ENCODE peak calls at places on chromosomes 11 and 22, in nine cellular contexts. One of them, this sample, is unnamed. For H3K27me3, the result is how much of the 10 kb centered on the place peaks cover.

GRCh38 chr22:37824674-37825641 is 1.8 kb downstream of the GALR3 start:
- DNase-seq in brain microvascular endothelial cell: no peak
- DNase-seq in Panc1: no peak
- DNase-seq in endodermal cell: peak
- DNase-seq in fibroblast of lung: no peak
- DNase-seq in PC-3: no peak
- DNase-seq in lung: no peak
- DNase-seq in breast epithelium: no peak
- DNase-seq in CD8-positive, alpha-beta T cell: no peak
- DNase-seq in this sample: peak

GRCh38 chr22:41770715-41771452 is 29.6 kb upstream of the CCDC134 start:
- DNase-seq in brain microvascular endothelial cell: no peak
- DNase-seq in Panc1: no peak
- DNase-seq in endodermal cell: no peak
- DNase-seq in fibroblast of lung: no peak
- DNase-seq in PC-3: peak
- DNase-seq in lung: no peak
- DNase-seq in breast epithelium: no peak
- DNase-seq in CD8-positive, alpha-beta T cell: no peak
- DNase-seq in this sample: no peak

GRCh38 chr22:21450858-21451331 is 16.3 kb upstream of the TMEM191C start:
- DNase-seq in brain microvascular endothelial cell: no peak
- DNase-seq in Panc1: no peak
- DNase-seq in endodermal cell: no peak
- DNase-seq in fibroblast of lung: no peak
- DNase-seq in PC-3: no peak
- DNase-seq in lung: no peak
- DNase-seq in breast epithelium: no peak
- DNase-seq in CD8-positive, alpha-beta T cell: no peak
- DNase-seq in this sample: no peak

GRCh38 chr11:77510095-77510494 is 36.2 kb upstream of the PAK1 start:
- DNase-seq in brain microvascular endothelial cell: no peak
- DNase-seq in Panc1: no peak
- DNase-seq in endodermal cell: no peak
- DNase-seq in fibroblast of lung: no peak
- DNase-seq in PC-3: peak
- DNase-seq in lung: no peak
- DNase-seq in breast epithelium: no peak
- DNase-seq in CD8-positive, alpha-beta T cell: no peak
- DNase-seq in this sample: no peak

GRCh38 chr11:117874910-117875396 is 1.5 kb downstream of the FXYD6 start:
- DNase-seq in brain microvascular endothelial cell: no peak
- DNase-seq in Panc1: no peak
- DNase-seq in endodermal cell: no peak
- DNase-seq in fibroblast of lung: no peak
- DNase-seq in PC-3: no peak
- DNase-seq in lung: no peak
- DNase-seq in breast epithelium: no peak
- DNase-seq in CD8-positive, alpha-beta T cell: no peak
- DNase-seq in this sample: no peak

GRCh38 chr11:125343086-125343731 is 152.9 kb downstream of the FEZ1 start:
- DNase-seq in brain microvascular endothelial cell: no peak
- DNase-seq in Panc1: no peak
- DNase-seq in endodermal cell: no peak
- DNase-seq in fibroblast of lung: no peak
- DNase-seq in PC-3: no peak
- DNase-seq in lung: no peak
- DNase-seq in breast epithelium: no peak
- DNase-seq in CD8-positive, alpha-beta T cell: no peak
- DNase-seq in this sample: no peak

GRCh38 chr11:118180300-118180703 is 3.9 kb upstream of the SCN2B start:
- DNase-seq in brain microvascular endothelial cell: no peak
- DNase-seq in Panc1: no peak
- DNase-seq in endodermal cell: peak
- DNase-seq in fibroblast of lung: peak
- DNase-seq in PC-3: no peak
- DNase-seq in lung: no peak
- DNase-seq in breast epithelium: peak
- DNase-seq in CD8-positive, alpha-beta T cell: no peak
- DNase-seq in this sample: no peak

GRCh38 chr11:91244921-91245320 is 979.7 kb upstream of the FAT3 start:
- DNase-seq in brain microvascular endothelial cell: no peak
- DNase-seq in Panc1: no peak
- DNase-seq in endodermal cell: no peak
- DNase-seq in fibroblast of lung: no peak
- DNase-seq in PC-3: no peak
- DNase-seq in lung: no peak
- DNase-seq in breast epithelium: no peak
- DNase-seq in CD8-positive, alpha-beta T cell: no peak
- DNase-seq in this sample: no peak

GRCh38 chr22:17633217-17633997 is 4.9 kb upstream of the ATP6V1E1 start:
- DNase-seq in brain microvascular endothelial cell: peak
- DNase-seq in Panc1: peak
- DNase-seq in endodermal cell: peak
- DNase-seq in fibroblast of lung: peak
- DNase-seq in PC-3: peak
- DNase-seq in lung: no peak
- DNase-seq in breast epithelium: peak
- DNase-seq in CD8-positive, alpha-beta T cell: no peak
- DNase-seq in this sample: no peak

GRCh38 chr11:44036811-44037657 is 10.7 kb upstream of the ACCSL start:
- DNase-seq in brain microvascular endothelial cell: peak
- DNase-seq in Panc1: peak
- DNase-seq in endodermal cell: peak
- DNase-seq in fibroblast of lung: peak
- DNase-seq in PC-3: peak
- DNase-seq in lung: peak
- DNase-seq in breast epithelium: peak
- DNase-seq in CD8-positive, alpha-beta T cell: no peak
- DNase-seq in this sample: peak

GRCh38 chr11:21933095-21933494 is 259.8 kb upstream of the ANO5 start:
- DNase-seq in brain microvascular endothelial cell: no peak
- DNase-seq in Panc1: no peak
- DNase-seq in endodermal cell: no peak
- DNase-seq in fibroblast of lung: no peak
- DNase-seq in PC-3: no peak
- DNase-seq in lung: no peak
- DNase-seq in breast epithelium: no peak
- DNase-seq in CD8-positive, alpha-beta T cell: no peak
- DNase-seq in this sample: no peak

GRCh38 chr22:40265783-40266182 is 80.5 kb upstream of the ADSL start:
- DNase-seq in brain microvascular endothelial cell: peak
- DNase-seq in Panc1: no peak
- DNase-seq in endodermal cell: no peak
- DNase-seq in fibroblast of lung: no peak
- DNase-seq in PC-3: no peak
- DNase-seq in lung: no peak
- DNase-seq in breast epithelium: no peak
- DNase-seq in CD8-positive, alpha-beta T cell: no peak
- DNase-seq in this sample: no peak

GRCh38 chr11:1695548-1696108 is 1.4 kb upstream of the KRTAP5-6 start:
- DNase-seq in brain microvascular endothelial cell: no peak
- DNase-seq in Panc1: no peak
- DNase-seq in endodermal cell: no peak
- DNase-seq in fibroblast of lung: no peak
- DNase-seq in PC-3: no peak
- DNase-seq in lung: no peak
- DNase-seq in breast epithelium: no peak
- DNase-seq in CD8-positive, alpha-beta T cell: no peak
- DNase-seq in this sample: no peak

GRCh38 chr22:45878901-45879551 is 97.9 kb downstream of the WNT7B start:
- DNase-seq in brain microvascular endothelial cell: no peak
- DNase-seq in Panc1: no peak
- DNase-seq in endodermal cell: peak
- DNase-seq in fibroblast of lung: no peak
- DNase-seq in PC-3: no peak
- DNase-seq in lung: no peak
- DNase-seq in breast epithelium: no peak
- DNase-seq in CD8-positive, alpha-beta T cell: no peak
- DNase-seq in this sample: no peak

GRCh38 chr22:45880732-45881523 is 96.0 kb downstream of the WNT7B start:
- DNase-seq in brain microvascular endothelial cell: no peak
- DNase-seq in Panc1: no peak
- DNase-seq in endodermal cell: peak
- DNase-seq in fibroblast of lung: no peak
- DNase-seq in PC-3: no peak
- DNase-seq in lung: no peak
- DNase-seq in breast epithelium: no peak
- DNase-seq in CD8-positive, alpha-beta T cell: no peak
- DNase-seq in this sample: no peak

GRCh38 chr22:45879552-45879949 is 97.4 kb downstream of the WNT7B start:
- DNase-seq in brain microvascular endothelial cell: no peak
- DNase-seq in Panc1: no peak
- DNase-seq in endodermal cell: peak
- DNase-seq in fibroblast of lung: no peak
- DNase-seq in PC-3: no peak
- DNase-seq in lung: no peak
- DNase-seq in breast epithelium: no peak
- DNase-seq in CD8-positive, alpha-beta T cell: no peak
- DNase-seq in this sample: no peak

GRCh38 chr22:45881524-45881875 is 95.5 kb downstream of the WNT7B start:
- DNase-seq in brain microvascular endothelial cell: no peak
- DNase-seq in Panc1: no peak
- DNase-seq in endodermal cell: peak
- DNase-seq in fibroblast of lung: no peak
- DNase-seq in PC-3: no peak
- DNase-seq in lung: no peak
- DNase-seq in breast epithelium: no peak
- DNase-seq in CD8-positive, alpha-beta T cell: no peak
- DNase-seq in this sample: no peak

GRCh38 chr22:45880091-45880651 is 96.8 kb downstream of the WNT7B start:
- DNase-seq in brain microvascular endothelial cell: no peak
- DNase-seq in Panc1: no peak
- DNase-seq in endodermal cell: peak
- DNase-seq in fibroblast of lung: no peak
- DNase-seq in PC-3: no peak
- DNase-seq in lung: no peak
- DNase-seq in breast epithelium: no peak
- DNase-seq in CD8-positive, alpha-beta T cell: no peak
- DNase-seq in this sample: no peak
- H3K27me3 ChIP-seq in brain microvascular endothelial cell: half or more
- H3K27me3 ChIP-seq in Panc1: under half
- H3K27me3 ChIP-seq in endodermal cell: under half
- H3K27me3 ChIP-seq in fibroblast of lung: under half
- H3K27me3 ChIP-seq in PC-3: under half
- H3K27me3 ChIP-seq in lung: under half
- H3K27me3 ChIP-seq in breast epithelium: under half
- H3K27me3 ChIP-seq in CD8-positive, alpha-beta T cell: under half
- H3K27me3 ChIP-seq in this sample: under half

DNA sequence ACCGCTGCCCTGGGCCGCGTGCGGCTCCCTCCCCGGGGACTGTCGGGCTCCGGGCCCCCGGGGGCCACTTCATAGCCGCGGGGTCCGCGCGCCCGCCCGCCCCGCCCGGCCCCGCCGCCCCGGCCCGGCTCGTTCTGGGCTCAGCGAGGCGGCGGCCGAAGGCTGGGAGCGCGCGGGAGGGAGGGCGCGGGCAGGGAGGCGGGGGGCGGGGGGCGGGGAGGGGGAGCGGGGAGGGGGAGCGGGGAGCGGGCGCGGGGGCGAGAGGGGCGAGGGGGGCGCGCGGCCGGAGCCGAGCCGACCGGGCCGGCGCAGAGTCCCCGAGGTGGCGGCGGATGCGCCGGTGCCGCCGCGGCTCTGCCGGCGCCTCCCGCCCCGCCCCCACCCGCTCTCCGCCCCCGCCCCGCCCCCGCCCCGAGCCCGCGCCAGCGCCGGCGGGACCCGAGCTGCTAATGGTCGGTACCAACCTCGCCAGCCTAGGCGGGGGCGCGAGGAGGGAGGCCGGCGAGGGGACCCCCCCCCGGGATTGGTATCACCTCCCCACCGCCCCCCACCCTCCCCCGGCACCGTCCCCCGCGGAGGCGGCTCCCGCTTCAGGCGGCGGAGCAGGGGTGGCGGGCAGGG is at the start of gene B3GAT1:
- DNase-seq in brain microvascular endothelial cell: no peak
- DNase-seq in Panc1: no peak
- DNase-seq in endodermal cell: peak
- DNase-seq in fibroblast of lung: no peak
- DNase-seq in PC-3: no peak
- DNase-seq in lung: no peak
- DNase-seq in breast epithelium: no peak
- DNase-seq in CD8-positive, alpha-beta T cell: no peak
- DNase-seq in this sample: no peak
- H3K4me3 ChIP-seq in brain microvascular endothelial cell: peak
- H3K4me3 ChIP-seq in Panc1: peak
- H3K4me3 ChIP-seq in endodermal cell: peak
- H3K4me3 ChIP-seq in fibroblast of lung: no peak
- H3K4me3 ChIP-seq in PC-3: no peak
- H3K4me3 ChIP-seq in lung: peak
- H3K4me3 ChIP-seq in breast epithelium: peak
- H3K4me3 ChIP-seq in CD8-positive, alpha-beta T cell: peak
- H3K4me3 ChIP-seq in this sample: no peak

DNA sequence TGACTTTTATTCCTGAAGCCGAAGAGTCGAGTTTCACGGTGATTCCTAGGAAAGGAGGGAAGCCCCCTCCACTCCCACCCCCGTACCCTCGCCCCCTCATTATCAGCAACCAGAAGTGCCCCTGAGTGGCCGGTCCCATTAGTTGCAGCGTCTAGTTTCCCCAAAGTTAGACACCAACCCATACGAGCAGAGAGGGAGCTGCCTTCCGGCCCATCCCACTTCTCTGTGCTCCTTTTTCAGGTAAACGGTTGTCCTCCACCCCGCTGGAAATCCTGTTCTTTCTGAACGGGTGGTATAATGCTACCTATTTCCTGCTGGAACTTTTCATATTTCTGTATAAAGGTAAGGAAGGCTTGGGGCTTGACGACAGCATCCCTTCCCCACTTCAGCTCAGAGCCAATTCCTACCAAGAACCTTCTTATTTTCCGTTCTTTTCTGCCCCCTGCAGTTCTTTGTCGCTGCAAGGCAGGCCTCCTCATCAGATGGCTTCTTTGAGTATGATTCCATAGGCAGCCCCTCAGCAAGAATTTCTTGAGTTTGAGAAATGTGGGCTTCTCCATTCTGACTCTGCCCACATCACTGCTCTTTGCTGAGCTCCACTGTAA is 706 bp downstream of the TMEM216 start:
- DNase-seq in brain microvascular endothelial cell: no peak
- DNase-seq in Panc1: no peak
- DNase-seq in endodermal cell: peak
- DNase-seq in fibroblast of lung: peak
- DNase-seq in PC-3: peak
- DNase-seq in lung: no peak
- DNase-seq in breast epithelium: no peak
- DNase-seq in CD8-positive, alpha-beta T cell: no peak
- DNase-seq in this sample: no peak
- TF ChIP-seq CTCF in brain microvascular endothelial cell: peak
- TF ChIP-seq CTCF in Panc1: peak
- TF ChIP-seq CTCF in endodermal cell: peak
- TF ChIP-seq CTCF in fibroblast of lung: peak
- TF ChIP-seq CTCF in PC-3: peak
- TF ChIP-seq CTCF in lung: no peak
- TF ChIP-seq CTCF in breast epithelium: no peak
- TF ChIP-seq CTCF in CD8-positive, alpha-beta T cell: peak
- TF ChIP-seq CTCF in this sample: peak

DNA sequence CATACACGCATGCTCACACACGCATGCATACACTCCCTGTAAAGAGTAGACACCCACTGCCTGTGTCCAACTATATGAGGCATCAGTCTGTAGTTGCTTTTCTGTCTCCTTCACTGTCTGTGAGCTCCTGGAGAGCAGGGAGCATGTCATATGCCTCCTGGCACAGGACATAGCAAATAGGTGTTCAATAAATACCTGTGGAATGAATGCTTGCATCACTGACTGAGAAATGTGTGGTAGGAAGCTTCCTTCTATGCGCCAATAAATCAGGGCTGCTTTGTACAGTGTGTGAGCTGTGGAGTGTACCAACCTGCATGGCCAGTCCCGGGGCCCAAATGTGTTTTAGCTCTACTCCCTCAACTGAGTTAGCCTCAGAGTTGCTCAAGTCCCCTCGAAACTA is 37.2 kb upstream of the NAV2 start:
- DNase-seq in brain microvascular endothelial cell: no peak
- DNase-seq in Panc1: no peak
- DNase-seq in endodermal cell: no peak
- DNase-seq in fibroblast of lung: no peak
- DNase-seq in PC-3: peak
- DNase-seq in lung: no peak
- DNase-seq in breast epithelium: no peak
- DNase-seq in CD8-positive, alpha-beta T cell: no peak
- DNase-seq in this sample: no peak
- H3K27me3 ChIP-seq in brain microvascular endothelial cell: under half
- H3K27me3 ChIP-seq in Panc1: under half
- H3K27me3 ChIP-seq in endodermal cell: under half
- H3K27me3 ChIP-seq in fibroblast of lung: under half
- H3K27me3 ChIP-seq in PC-3: under half
- H3K27me3 ChIP-seq in lung: under half
- H3K27me3 ChIP-seq in breast epithelium: under half
- H3K27me3 ChIP-seq in CD8-positive, alpha-beta T cell: under half
- H3K27me3 ChIP-seq in this sample: under half